ENCODE peak calls at places on chromosomes 5 and 9, in five cellular contexts. Z is HCT116, A is neural progenitor cell, R is MM.1S, X is OCI-LY7. Q is an unnamed sample.

GRCh38 chr5:32542216-32543059 is 42.9 kb upstream of the SUB1 start:
- DNase-seq in Z (no peak), A (no peak), R (peak), X (peak), Q (no peak)

GRCh38 chr5:174725261-174725990 is 1.0 kb downstream of the MSX2 start:
- DNase-seq in Z (no peak), A (peak), R (no peak), X (no peak), Q (no peak)

GRCh38 chr9:128162215-128163026 is 2.4 kb downstream of the BBLN start:
- DNase-seq in Z (no peak), A (no peak), R (no peak), X (no peak), Q (no peak)

GRCh38 chr5:17951392-17952169 is 317.3 kb downstream of the TAF11L14 start:
- DNase-seq in Z (no peak), A (peak), R (no peak), X (no peak), Q (peak)

GRCh38 chr5:149818116-149818515 is 88.0 kb downstream of the PPARGC1B start:
- DNase-seq in Z (no peak), A (no peak), R (no peak), X (no peak), Q (no peak)

GRCh38 chr9:133775951-133776905 is 38.1 kb upstream of the SARDH start:
- DNase-seq in Z (no peak), A (no peak), R (no peak), X (no peak), Q (no peak)

GRCh38 chr5:89283758-89284493 is 400.9 kb upstream of the MEF2C start:
- DNase-seq in Z (no peak), A (no peak), R (no peak), X (no peak), Q (peak)

GRCh38 chr9:16257604-16258003 is 612.9 kb downstream of the BNC2 start:
- DNase-seq in Z (no peak), A (peak), R (no peak), X (no peak), Q (peak)

GRCh38 chr9:24351258-24351657 is 194.4 kb downstream of the IZUMO3 start:
- DNase-seq in Z (no peak), A (no peak), R (peak), X (no peak), Q (no peak)

GRCh38 chr5:145854651-145855258 is 18.1 kb downstream of the GRXCR2 start:
- DNase-seq in Z (peak), A (no peak), R (no peak), X (no peak), Q (no peak)

GRCh38 chr5:83653669-83654068 is 67.0 kb downstream of the HAPLN1 start:
- DNase-seq in Z (no peak), A (no peak), R (peak), X (no peak), Q (no peak)

GRCh38 chr9:121883281-121884056 is 209.6 kb downstream of the TTLL11 start:
- DNase-seq in Z (no peak), A (no peak), R (no peak), X (peak), Q (no peak)

GRCh38 chr9:22528485-22528884 is 81.9 kb downstream of the DMRTA1 start:
- DNase-seq in Z (peak), A (peak), R (peak), X (peak), Q (peak)

GRCh38 chr9:123871781-123872180 is 58.1 kb downstream of the DENND1A start:
- DNase-seq in Z (no peak), A (peak), R (no peak), X (no peak), Q (peak)

GRCh38 chr5:108367679-108368334 is 14.1 kb downstream of the FBXL17 start:
- DNase-seq in Z (no peak), A (peak), R (no peak), X (no peak), Q (no peak)

GRCh38 chr9:109430231-109430630 is 67.9 kb downstream of the PTPN3 start:
- DNase-seq in Z (no peak), A (no peak), R (no peak), X (no peak), Q (no peak)

GRCh38 chr5:110441035-110441434 is 285.4 kb downstream of the TMEM232 start:
- DNase-seq in Z (peak), A (peak), R (peak), X (peak), Q (peak)

GRCh38 chr5:135174315-135175096 is 140.5 kb upstream of the PITX1 start:
- DNase-seq in Z (no peak), A (peak), R (no peak), X (no peak), Q (peak)

GRCh38 chr9:119556129-119556875 is 187.1 kb upstream of the BRINP1 start:
- DNase-seq in Z (no peak), A (peak), R (peak), X (peak), Q (peak)

GRCh38 chr9:123239726-123240125 is 28.7 kb downstream of the STRBP start:
- DNase-seq in Z (no peak), A (no peak), R (no peak), X (peak), Q (no peak)

GRCh38 chr9:94906713-94907112 is 180.2 kb downstream of the AOPEP start:
- DNase-seq in Z (no peak), A (no peak), R (no peak), X (no peak), Q (no peak)

GRCh38 chr5:151328734-151329133 is 18.6 kb downstream of the SLC36A2 start:
- DNase-seq in Z (no peak), A (no peak), R (no peak), X (no peak), Q (no peak)

GRCh38 chr9:76887003-76887821 is 18.7 kb downstream of the PRUNE2 start:
- DNase-seq in Z (no peak), A (no peak), R (no peak), X (no peak), Q (no peak)

GRCh38 chr5:64331597-64332277 is 166.1 kb downstream of the RNF180 start:
- DNase-seq in Z (no peak), A (no peak), R (no peak), X (no peak), Q (no peak)

GRCh38 chr9:135106551-135107270 is 19.2 kb downstream of the OLFM1 start:
- DNase-seq in Z (no peak), A (no peak), R (no peak), X (no peak), Q (no peak)

GRCh38 chr9:4073371-4073770 is 226.5 kb downstream of the GLIS3 start:
- DNase-seq in Z (peak), A (peak), R (no peak), X (peak), Q (peak)

GRCh38 chr5:53779541-53779981 is 219.1 kb downstream of the NDUFS4 start:
- DNase-seq in Z (no peak), A (peak), R (no peak), X (no peak), Q (no peak)

GRCh38 chr9:112037281-112038016 is 137.6 kb downstream of the SUSD1 start:
- DNase-seq in Z (no peak), A (peak), R (peak), X (peak), Q (no peak)
- TF ChIP-seq EZH2phosphoT487 in Z (no peak), A (no peak), R (no peak), X (no peak), Q (no peak)

GRCh38 chr5:123350744-123351143 is 72.5 kb downstream of the CEP120 start:
- DNase-seq in Z (no peak), A (no peak), R (no peak), X (no peak), Q (peak)
- TF ChIP-seq EZH2phosphoT487 in Z (no peak), A (no peak), R (no peak), X (no peak), Q (no peak)

GRCh38 chr9:83220737-83221136 is 157.8 kb upstream of the RASEF start:
- DNase-seq in Z (no peak), A (no peak), R (no peak), X (no peak), Q (no peak)
- TF ChIP-seq EZH2phosphoT487 in Z (no peak), A (no peak), R (no peak), X (no peak), Q (no peak)

DNA sequence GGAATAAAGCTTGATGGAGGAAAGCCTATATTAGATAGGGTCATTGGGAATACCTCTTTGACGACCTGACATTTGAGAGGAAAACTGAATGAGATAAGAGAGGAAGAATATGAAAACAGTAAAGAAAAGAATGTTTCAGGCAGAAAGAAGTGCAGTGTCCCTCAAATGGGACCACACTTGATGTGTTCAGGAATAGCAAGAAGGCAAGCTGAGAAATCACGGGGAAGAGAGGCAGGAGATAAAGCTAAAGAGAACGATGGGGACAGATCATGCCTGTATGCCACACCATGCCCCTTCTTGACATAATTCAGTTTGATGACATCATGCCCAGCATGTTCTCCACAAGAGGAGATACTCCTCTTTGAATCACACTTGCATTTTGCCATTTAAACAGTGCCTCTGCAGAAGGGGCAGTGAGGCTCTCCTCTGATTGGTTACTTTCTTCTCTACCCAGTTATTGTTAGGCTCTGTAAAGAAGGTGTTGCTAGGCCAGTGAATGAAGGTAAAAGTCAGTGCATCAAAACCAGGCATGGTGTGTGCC is 7.6 kb downstream of the AP3S1 start:
- DNase-seq in Z (no peak), A (no peak), R (no peak), X (no peak), Q (no peak)
- TF ChIP-seq EZH2phosphoT487 in Z (no peak), A (no peak), R (no peak), X (no peak), Q (no peak)

DNA sequence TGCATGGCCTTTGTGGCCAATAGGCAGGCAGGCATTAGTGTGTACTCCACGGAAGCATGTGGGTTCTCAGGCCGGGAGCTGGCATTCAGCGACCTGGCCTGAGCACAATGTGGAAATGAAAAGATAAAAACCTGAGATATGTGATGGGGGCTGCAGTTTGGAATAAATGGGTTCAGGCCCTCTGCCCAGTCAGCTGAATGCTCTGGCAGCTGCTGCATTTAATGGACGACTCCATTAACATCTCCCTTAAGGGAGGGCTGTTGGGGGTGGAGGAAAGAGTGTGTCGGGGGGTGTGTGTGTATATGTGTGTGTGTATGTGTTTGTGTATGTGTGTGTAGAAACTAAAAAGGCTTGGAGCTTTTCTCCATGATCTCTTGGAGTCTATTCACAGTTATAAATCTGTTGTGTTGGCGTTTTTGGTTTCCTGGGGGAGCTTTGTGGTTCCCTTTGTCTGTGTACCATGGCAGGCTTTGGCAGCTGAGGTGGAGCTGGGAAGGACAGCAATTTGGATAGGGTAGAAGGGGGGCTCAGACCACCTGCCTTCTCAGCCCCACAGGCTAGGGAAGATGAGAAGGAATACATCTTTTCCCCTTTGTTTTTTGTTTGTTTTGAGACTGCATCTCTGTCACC is 27.3 kb upstream of the HSPA9 start:
- DNase-seq in Z (no peak), A (no peak), R (no peak), X (no peak), Q (no peak)
- TF ChIP-seq EZH2phosphoT487 in Z (no peak), A (no peak), R (no peak), X (no peak), Q (no peak)

DNA sequence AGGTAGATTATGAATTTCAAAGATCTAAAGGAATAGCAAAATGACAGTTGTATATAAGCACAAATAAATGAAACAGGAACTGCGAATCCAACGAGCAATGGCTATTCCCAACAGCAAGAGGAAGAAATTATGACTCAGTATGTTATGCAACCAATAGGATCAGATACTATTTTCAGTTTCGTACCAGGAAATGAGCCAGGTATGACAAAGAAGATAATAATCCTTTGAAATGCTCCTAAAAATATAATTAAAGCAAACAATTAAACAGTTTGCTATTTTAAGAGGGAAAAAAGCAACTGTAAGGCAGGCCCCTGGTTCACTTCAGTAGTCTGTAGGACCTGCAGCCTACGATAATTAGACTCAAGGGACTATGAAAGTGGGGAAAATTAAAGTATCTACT is 58.9 kb downstream of the AUH start:
- DNase-seq in Z (peak), A (no peak), R (no peak), X (no peak), Q (no peak)
- TF ChIP-seq EZH2phosphoT487 in Z (no peak), A (no peak), R (no peak), X (no peak), Q (no peak)

GRCh38 chr9:97861148-97861475 is 8.1 kb downstream of the FOXE1 start:
- DNase-seq in Z (no peak), A (no peak), R (no peak), X (no peak), Q (no peak)

GRCh38 chr9:97866300-97866699 is 13.3 kb downstream of the FOXE1 start:
- DNase-seq in Z (no peak), A (no peak), R (no peak), X (peak), Q (no peak)

GRCh38 chr9:97863314-97863713 is 10.3 kb downstream of the FOXE1 start:
- DNase-seq in Z (no peak), A (no peak), R (no peak), X (no peak), Q (no peak)

GRCh38 chr9:97866848-97867247 is 13.8 kb downstream of the FOXE1 start:
- DNase-seq in Z (no peak), A (no peak), R (no peak), X (peak), Q (no peak)

DNA sequence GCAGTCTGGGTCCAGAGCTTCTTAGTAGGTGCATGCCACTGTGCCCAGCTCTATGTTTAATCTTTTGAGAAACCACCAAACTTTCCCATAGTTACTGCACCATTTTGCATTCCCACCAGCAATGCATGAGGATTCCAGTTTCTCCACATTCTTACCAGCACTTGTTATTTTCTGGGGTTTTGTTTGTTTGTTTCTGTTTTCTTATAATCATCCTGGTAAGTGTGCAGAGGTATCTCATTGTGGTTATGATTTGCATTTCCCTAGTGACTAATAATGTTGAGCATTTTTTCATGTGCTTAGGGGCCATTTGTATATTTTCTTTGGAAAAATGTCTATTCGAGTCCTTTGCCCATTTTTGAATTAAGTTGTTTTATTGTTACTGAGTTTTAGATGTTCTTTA is 11.4 kb downstream of the FOXE1 start:
- DNase-seq in Z (no peak), A (no peak), R (no peak), X (no peak), Q (no peak)
- TF ChIP-seq EZH2phosphoT487 in Z (no peak), A (no peak), R (no peak), X (no peak), Q (no peak)

GRCh38 chr9:78003730-78004129 is 27.9 kb downstream of the GNAQ start:
- DNase-seq in Z (no peak), A (no peak), R (no peak), X (no peak), Q (no peak)

GRCh38 chr9:78005231-78006002 is 26.2 kb downstream of the GNAQ start:
- DNase-seq in Z (no peak), A (peak), R (no peak), X (no peak), Q (no peak)

GRCh38 chr9:78001946-78002731 is 29.5 kb downstream of the GNAQ start:
- DNase-seq in Z (no peak), A (no peak), R (no peak), X (no peak), Q (no peak)

GRCh38 chr9:78006734-78007133 is 24.9 kb downstream of the GNAQ start:
- DNase-seq in Z (no peak), A (no peak), R (no peak), X (no peak), Q (no peak)

DNA sequence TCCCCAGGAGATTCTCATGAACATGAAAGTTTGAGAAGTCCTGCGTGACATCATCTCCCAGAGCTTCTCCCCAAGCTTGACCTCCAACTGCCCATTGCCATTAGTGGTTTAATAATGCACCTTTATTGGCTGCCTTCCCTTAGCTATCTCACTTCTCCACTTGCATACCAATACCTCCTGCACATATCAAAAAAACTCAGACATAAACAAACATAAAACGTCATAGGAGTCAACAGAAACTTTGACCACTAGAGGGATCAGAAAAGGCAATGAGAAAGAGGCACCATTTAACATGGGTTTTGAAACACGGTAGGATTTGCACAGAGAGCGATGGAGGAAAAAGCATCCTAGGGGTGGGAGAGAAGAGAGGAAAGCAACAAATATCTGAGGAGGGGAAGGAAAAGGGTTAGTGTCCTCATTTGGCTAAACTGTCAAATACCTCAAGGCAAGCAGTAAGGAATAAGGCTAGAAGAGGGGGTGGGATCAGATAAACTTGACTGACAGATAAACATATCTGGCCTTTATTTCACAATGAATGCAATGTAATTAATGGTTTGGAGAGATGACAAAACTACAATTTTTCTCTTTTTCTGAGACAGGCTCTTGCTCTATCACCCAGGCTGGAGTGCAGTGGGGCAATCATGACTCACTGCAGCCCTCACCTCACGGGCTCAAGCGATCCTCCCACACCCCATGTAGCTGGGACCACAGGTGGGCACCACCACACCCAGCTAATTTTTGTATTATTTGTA is 27.0 kb downstream of the GNAQ start:
- DNase-seq in Z (peak), A (no peak), R (no peak), X (peak), Q (peak)
- TF ChIP-seq EZH2phosphoT487 in Z (no peak), A (no peak), R (no peak), X (no peak), Q (no peak)

Q was measured in GM23338.